ENCODE peak calls at places on chromosomes 1 and 21, in eight cellular contexts. L is suprapubic skin, K is sigmoid colon, Z is A549, X is transverse colon, G is K562, H is upper lobe of left lung, P is H1. W is an unnamed sample.
A peak's percentile ranks its signal among the peaks of the same experiment; 100 is the strongest.

GRCh38 chr1:218850367-218850766 is 323.3 kb upstream of the LYPLAL1 start:
- DNase-seq in X (no peak), P (no peak), H (no peak), K (no peak), G (no peak), L (no peak), Z (no peak), W (no peak)

GRCh38 chr1:154442006-154442740 is 37.0 kb downstream of the IL6R start:
- DNase-seq in L (no peak), H (peak; percentile 58), K (no peak), X (no peak), Z (no peak), P (no peak), G (peak; percentile 70), W (no peak)

GRCh38 chr1:206608108-206608698 is 4.1 kb downstream of the EIF2D start:
- DNase-seq in Z (peak; percentile 60), P (no peak), G (peak; percentile 67), X (peak; percentile 34), L (no peak), K (no peak), H (no peak), W (peak; percentile 30)

GRCh38 chr1:21139601-21140000 is 37.1 kb downstream of the EIF4G3 start:
- DNase-seq in H (no peak), G (no peak), X (no peak), K (no peak), L (no peak), P (no peak), Z (no peak), W (no peak)

GRCh38 chr1:45968941-45969666 is 163.3 kb downstream of the PIK3R3 start:
- DNase-seq in K (no peak), H (no peak), Z (no peak), P (no peak), X (no peak), L (no peak), G (no peak), W (peak; percentile 18)

GRCh38 chr1:38133304-38133703 is 86.7 kb upstream of the POU3F1 start:
- DNase-seq in K (peak; percentile 12), L (no peak), H (peak; percentile 38), P (no peak), G (no peak), X (no peak), Z (no peak), W (no peak)

GRCh38 chr1:97630968-97631367 is 289.9 kb downstream of the DPYD start:
- DNase-seq in Z (no peak), X (no peak), G (no peak), P (no peak), L (no peak), K (no peak), H (no peak), W (no peak)

GRCh38 chr1:26912147-26912490 is 1.7 kb downstream of the NR0B2 start:
- DNase-seq in Z (no peak), G (no peak), H (no peak), L (no peak), P (no peak), K (no peak), X (no peak), W (no peak)

GRCh38 chr1:91710261-91710660 is 175.7 kb downstream of the TGFBR3 start:
- DNase-seq in X (no peak), G (no peak), H (no peak), P (no peak), K (no peak), Z (no peak), L (no peak), W (no peak)

GRCh38 chr1:60911980-60912692 is 170.2 kb upstream of the NFIA start:
- DNase-seq in Z (no peak), G (no peak), P (no peak), H (no peak), X (no peak), K (no peak), L (no peak), W (no peak)

GRCh38 chr1:55894521-55894920 is 679.4 kb upstream of the USP24 start:
- DNase-seq in K (no peak), X (no peak), Z (peak; percentile 14), G (no peak), H (no peak), L (no peak), P (no peak), W (no peak)

GRCh38 chr21:36516271-36516670 is 36.3 kb upstream of the CLDN14 start:
- DNase-seq in P (no peak), K (no peak), Z (no peak), L (no peak), G (no peak), X (no peak), H (no peak), W (no peak)

GRCh38 chr1:197437891-197438853 is 170.1 kb downstream of the CRB1 start:
- DNase-seq in Z (no peak), G (no peak), X (no peak), K (no peak), H (no peak), L (no peak), P (no peak), W (no peak)

GRCh38 chr1:222547944-222548671 is at the start of gene HHIPL2:
- DNase-seq in H (no peak), K (no peak), G (no peak), L (no peak), P (no peak), X (no peak), Z (peak; percentile 33), W (no peak)

GRCh38 chr1:210400043-210400840 is 71.5 kb downstream of the HHAT start:
- DNase-seq in G (peak; percentile 61), H (no peak), X (peak; percentile 38), P (peak; percentile 7), K (peak; percentile 70), L (no peak), Z (peak; percentile 71), W (peak; percentile 65)

GRCh38 chr1:156838972-156839371 is 19.9 kb downstream of the INSRR start:
- DNase-seq in Z (no peak), K (no peak), P (no peak), G (peak; percentile 77), X (no peak), H (no peak), L (no peak), W (no peak)

GRCh38 chr1:183896466-183897026 is 91.6 kb downstream of the RGL1 start:
- DNase-seq in K (no peak), P (no peak), G (no peak), Z (no peak), H (no peak), L (no peak), X (no peak), W (no peak)

GRCh38 chr1:164613176-164613575 is 54.2 kb downstream of the PBX1 start:
- DNase-seq in X (peak; percentile 60), Z (no peak), H (no peak), K (no peak), P (no peak), L (no peak), G (no peak), W (peak; percentile 6)

GRCh38 chr1:185293967-185294542 is 23.0 kb downstream of the IVNS1ABP start:
- DNase-seq in G (no peak), P (no peak), X (no peak), L (no peak), K (no peak), H (no peak), Z (no peak), W (no peak)

GRCh38 chr1:31732343-31732742 is 28.5 kb upstream of the COL16A1 start:
- DNase-seq in X (no peak), H (peak; percentile 67), P (no peak), G (no peak), Z (no peak), L (no peak), K (no peak), W (no peak)

GRCh38 chr1:31734582-31735107 is 29.5 kb downstream of the ADGRB2 start:
- DNase-seq in H (no peak), Z (no peak), G (no peak), K (no peak), L (no peak), X (no peak), P (no peak), W (no peak)

GRCh38 chr1:31735571-31735970 is 28.6 kb downstream of the ADGRB2 start:
- DNase-seq in L (no peak), X (no peak), P (no peak), K (no peak), H (no peak), Z (no peak), G (no peak), W (no peak)

GRCh38 chr1:31732751-31733289 is 29.0 kb upstream of the COL16A1 start:
- DNase-seq in X (no peak), H (peak; percentile 62), Z (no peak), P (no peak), G (no peak), L (no peak), K (no peak), W (no peak)

GRCh38 chr1:31733389-31734219 is 29.8 kb upstream of the COL16A1 start:
- DNase-seq in L (no peak), H (no peak), Z (no peak), X (no peak), K (no peak), G (no peak), P (no peak), W (no peak)
- TF ChIP-seq EP300 in L (no peak), H (no peak), Z (no peak), X (no peak), K (no peak), G (no peak), P (no peak), W (no peak)

GRCh38 chr1:161131721-161132409 is 602 bp downstream of the DEDD start:
- DNase-seq in G (peak; percentile 26), K (no peak), X (no peak), P (no peak), H (no peak), Z (no peak), L (no peak), W (no peak)
- TF ChIP-seq EP300 in G (no peak), K (no peak), X (no peak), P (no peak), H (no peak), Z (no peak), L (no peak), W (no peak)

DNA sequence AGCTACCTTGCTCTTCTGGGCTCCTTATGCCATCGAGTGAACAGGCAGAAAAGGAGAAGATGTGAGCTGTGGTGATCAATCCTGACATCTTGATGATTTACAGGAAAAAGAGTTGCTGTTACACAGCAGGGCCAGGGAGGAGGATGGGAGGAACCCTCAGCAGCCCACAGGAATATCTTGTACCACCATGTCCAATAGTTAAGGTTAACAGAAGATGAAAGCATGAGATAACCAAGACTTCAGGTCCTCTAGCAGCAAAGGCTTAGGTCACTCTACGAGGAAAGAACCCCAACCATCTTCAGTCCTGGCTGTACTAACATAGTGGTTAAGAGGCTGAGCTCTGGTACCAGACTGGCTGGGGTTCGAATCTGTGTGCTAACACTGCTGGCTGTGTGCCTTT is 12.1 kb upstream of the SELENBP1 start:
- DNase-seq in H (no peak), K (peak; percentile 13), L (no peak), X (no peak), G (peak; percentile 30), P (no peak), Z (no peak), W (no peak)
- TF ChIP-seq EP300 in H (no peak), K (no peak), L (no peak), X (no peak), G (peak; percentile 3), P (no peak), Z (no peak), W (no peak)

DNA sequence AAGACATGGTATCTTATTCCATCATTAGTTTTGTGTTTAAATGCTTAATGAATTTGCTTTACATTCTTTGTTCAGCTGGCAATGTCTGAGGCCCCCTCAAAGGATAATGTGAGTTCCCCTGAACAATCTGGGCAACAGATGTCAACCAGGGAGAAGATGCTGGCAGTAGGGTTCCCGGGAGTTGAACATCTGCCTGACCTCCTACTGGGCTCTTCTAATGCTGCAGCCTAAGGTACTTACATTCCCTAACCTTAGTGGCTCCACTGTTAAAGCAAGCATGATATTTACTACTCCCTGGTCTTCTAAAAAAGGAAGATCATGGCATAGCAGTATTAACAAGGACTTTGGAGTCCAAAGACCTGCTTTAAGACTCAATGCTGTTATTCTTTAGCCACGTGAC is 574.9 kb upstream of the NR5A2 start:
- DNase-seq in Z (no peak), K (no peak), P (no peak), L (no peak), X (no peak), G (no peak), H (no peak), W (no peak)
- TF ChIP-seq EP300 in Z (no peak), K (no peak), P (no peak), L (no peak), X (no peak), G (no peak), H (no peak), W (no peak)

W was measured in HepG2.